ENCODE peak calls at places on chromosomes 13 and 19, in nine cellular contexts. K is smooth muscle cell of the brain vasculature; T is body of pancreas; I is Right ventricle myocardium superior; O is activated T-helper 1 cell treated with anti-CD3 and anti-CD28 coated beads, Interleukin-2, amount 50 U/mL, for 16 hours; Q is astrocyte of the cerebellum; P is GM04504; V is mammary epithelial cell; E is mesenchymal stem cell. R is an unnamed sample.

GRCh38 chr13:76667551-76667950 is 218.7 kb downstream of the KCTD12 start:
- DNase-seq in Q (peak; percentile 43), V (peak; percentile 16), K (peak; percentile 57), E (peak; percentile 72), P (peak; percentile 51), O (no peak), I (no peak), T (no peak), R (no peak)

GRCh38 chr19:15248648-15249559 is 16.7 kb upstream of the EPHX3 start:
- DNase-seq in Q (peak; percentile 81), I (peak; percentile 93), V (peak; percentile 75), T (peak; percentile 76), O (no peak), K (peak; percentile 79), E (peak; percentile 88), P (peak; percentile 87), R (no peak)

GRCh38 chr13:71864094-71864980 is 2.7 kb downstream of the DACH1 start:
- DNase-seq in V (peak; percentile 1), Q (no peak), T (peak; percentile 47), O (no peak), P (no peak), E (peak; percentile 84), K (no peak), I (peak; percentile 71), R (no peak)

GRCh38 chr13:69580255-69580654 is 527.4 kb upstream of the ATXN8OS start:
- DNase-seq in O (no peak), V (peak; percentile 80), T (no peak), I (no peak), E (no peak), P (no peak), Q (no peak), K (no peak), R (peak; percentile 70)

GRCh38 chr19:39166571-39167391 is 30.0 kb upstream of the NCCRP1 start:
- DNase-seq in V (peak; percentile 42), P (no peak), T (peak; percentile 88), Q (no peak), O (no peak), E (no peak), K (no peak), I (peak; percentile 79), R (no peak)

GRCh38 chr19:47280183-47280797 is 5.6 kb downstream of the INAFM1 start:
- DNase-seq in E (peak; percentile 26), I (no peak), P (no peak), V (no peak), Q (no peak), O (peak; percentile 34), T (no peak), K (no peak), R (no peak)

GRCh38 chr19:50794074-50794777 is 4.0 kb downstream of the ACP4 start:
- DNase-seq in T (peak; percentile 45), K (no peak), P (no peak), E (no peak), I (no peak), O (no peak), V (peak; percentile 43), Q (no peak), R (no peak)

GRCh38 chr13:113746143-113746525 is 12.9 kb upstream of the TMEM255B start:
- DNase-seq in E (no peak), V (no peak), I (no peak), T (peak; percentile 5), P (no peak), K (no peak), Q (no peak), O (no peak), R (no peak)

GRCh38 chr19:54414156-54414555 is 1.1 kb upstream of the TTYH1 start:
- DNase-seq in K (no peak), O (no peak), I (no peak), E (no peak), T (no peak), V (no peak), P (no peak), Q (no peak), R (no peak)

GRCh38 chr19:2783781-2784145 is 690 bp upstream of the SGTA start:
- DNase-seq in P (no peak), T (no peak), I (no peak), Q (no peak), E (no peak), O (no peak), V (no peak), K (no peak), R (no peak)

GRCh38 chr19:12544401-12544876 is 6.8 kb downstream of the ZNF564 start:
- DNase-seq in O (no peak), P (no peak), Q (no peak), I (no peak), V (no peak), T (no peak), K (no peak), E (no peak), R (no peak)

GRCh38 chr13:32594339-32594738 is 8.1 kb downstream of the PDS5B start:
- DNase-seq in T (no peak), P (no peak), O (no peak), Q (no peak), K (no peak), E (no peak), V (no peak), I (no peak), R (no peak)

GRCh38 chr19:33780251-33780650 is 16.4 kb upstream of the KCTD15 start:
- DNase-seq in P (no peak), E (no peak), V (no peak), I (no peak), O (no peak), T (no peak), Q (no peak), K (no peak), R (no peak)

GRCh38 chr19:38564981-38565685 is 52.6 kb downstream of the MAP4K1 start:
- DNase-seq in E (no peak), V (no peak), P (no peak), K (no peak), O (no peak), Q (no peak), I (no peak), T (no peak), R (no peak)

R was measured in epithelial cell of prostate.